ENCODE peak calls at places on chromosomes 13 and 19, in four cellular contexts. T is endothelial cell, M is M059J, H is GM20000. R is an unnamed sample.

GRCh38 chr13:46310066-46310465 is 77.0 kb downstream of the RUBCNL start:
- DNase-seq in M (no peak), H (no peak), T (no peak), R (no peak)

GRCh38 chr19:17205237-17206140 is 9.7 kb upstream of the USE1 start:
- DNase-seq in H (no peak), T (peak; percentile 66), M (peak; percentile 52), R (peak; percentile 83)

GRCh38 chr13:35255241-35255640 is 221.2 kb downstream of the MAB21L1 start:
- DNase-seq in H (no peak), T (no peak), M (no peak), R (no peak)

GRCh38 chr19:46824887-46825730 is 25.5 kb downstream of the AP2S1 start:
- DNase-seq in T (no peak), M (peak; percentile 41), H (peak; percentile 60), R (peak; percentile 44)

GRCh38 chr19:51735759-51736449 is 12.1 kb upstream of the HAS1 start:
- DNase-seq in H (no peak), M (peak; percentile 91), T (no peak), R (peak; percentile 97)

GRCh38 chr13:60798503-60798902 is 401.5 kb downstream of the TDRD3 start:
- DNase-seq in M (no peak), H (no peak), T (no peak), R (no peak)

GRCh38 chr13:102295316-102296048 is 106.4 kb downstream of the FGF14 start:
- DNase-seq in H (no peak), M (no peak), T (no peak), R (peak; percentile 73)

GRCh38 chr13:43473437-43473836 is 313.3 kb downstream of the ENOX1 start:
- DNase-seq in H (no peak), T (no peak), M (no peak), R (no peak)

GRCh38 chr19:3034845-3035541 is 5.9 kb upstream of the TLE2 start:
- DNase-seq in H (no peak), M (peak; percentile 66), T (no peak), R (peak; percentile 53)

GRCh38 chr13:103731959-103732358 is 665.7 kb upstream of the SLC10A2 start:
- DNase-seq in M (peak; percentile 21), T (no peak), H (no peak), R (no peak)

GRCh38 chr19:12139885-12140544 is at the start of gene ZNF20:
- DNase-seq in T (peak; percentile 95), M (peak; percentile 93), H (peak; percentile 97), R (peak; percentile 96)

GRCh38 chr13:60396783-60397692 is at the start of gene TDRD3:
- DNase-seq in T (peak; percentile 82), M (peak; percentile 80), H (peak; percentile 90), R (peak; percentile 91)

GRCh38 chr13:31987535-31988170 is 43.9 kb upstream of the FRY start:
- DNase-seq in H (peak; percentile 24), T (no peak), M (no peak), R (peak; percentile 5)

GRCh38 chr19:44202470-44202869 is 9.9 kb upstream of the ZNF227 start:
- DNase-seq in M (peak; percentile 57), H (no peak), T (no peak), R (peak; percentile 55)

GRCh38 chr19:51020988-51021651 is 1.6 kb upstream of the KLK10 start:
- DNase-seq in M (peak; percentile 57), T (peak; percentile 33), H (peak; percentile 65), R (peak; percentile 75)

GRCh38 chr19:17079710-17080440 is 4.3 kb downstream of the MYO9B start:
- DNase-seq in T (no peak), M (peak; percentile 99), H (peak; percentile 79), R (peak; percentile 98)

GRCh38 chr19:45191324-45191845 is 12.8 kb downstream of the BLOC1S3 start:
- DNase-seq in T (no peak), H (no peak), M (no peak), R (no peak)

GRCh38 chr19:42129399-42130253 is 2.6 kb downstream of the POU2F2 start:
- DNase-seq in M (no peak), T (no peak), H (peak; percentile 84), R (peak; percentile 38)

GRCh38 chr13:51221674-51222509 is at the start of gene FAM124A:
- DNase-seq in H (peak; percentile 77), T (peak; percentile 71), M (peak; percentile 38), R (peak; percentile 21)

GRCh38 chr19:39686739-39687138 is 17.5 kb upstream of the LGALS14 start:
- DNase-seq in T (no peak), M (no peak), H (no peak), R (no peak)

GRCh38 chr13:100594731-100595130 is 6.1 kb upstream of the GGACT start:
- DNase-seq in M (no peak), T (peak; percentile 52), H (no peak), R (no peak)

GRCh38 chr13:39538826-39539555 is 64.0 kb downstream of the LHFPL6 start:
- DNase-seq in M (peak; percentile 71), H (no peak), T (no peak), R (peak; percentile 26)

GRCh38 chr19:33640773-33641172 is 19.0 kb downstream of the CHST8 start:
- DNase-seq in H (no peak), M (no peak), T (no peak), R (no peak)

GRCh38 chr13:53250272-53250875 is 221.8 kb downstream of the OLFM4 start:
- DNase-seq in M (peak; percentile 60), T (peak; percentile 37), H (peak; percentile 33), R (peak; percentile 85)

GRCh38 chr19:38524994-38525634 is 91.6 kb downstream of the RYR1 start:
- DNase-seq in T (no peak), M (no peak), H (no peak), R (no peak)

GRCh38 chr19:13116282-13117175 is at the start of gene TRMT1:
- DNase-seq in M (peak; percentile 96), T (peak; percentile 86), H (peak; percentile 93), R (peak; percentile 94)

GRCh38 chr19:42005504-42005903 is 11.5 kb upstream of the ATP1A3 start:
- DNase-seq in H (no peak), T (no peak), M (no peak), R (no peak)

GRCh38 chr13:47426126-47426849 is 529.4 kb upstream of the HTR2A start:
- DNase-seq in T (no peak), H (no peak), M (peak; percentile 73), R (peak; percentile 92)

GRCh38 chr13:94298346-94298745 is 181.1 kb downstream of the DCT start:
- DNase-seq in H (no peak), M (no peak), T (no peak), R (no peak)

GRCh38 chr19:2041686-2042484 is 9.2 kb downstream of the MKNK2 start:
- DNase-seq in T (peak; percentile 99), M (no peak), H (peak; percentile 100), R (peak; percentile 96)

GRCh38 chr13:26052136-26052736 is 420 bp upstream of the SHISA2 start:
- DNase-seq in M (no peak), T (no peak), H (no peak), R (no peak)

GRCh38 chr19:45215391-45216191 is 29.6 kb downstream of the EXOC3L2 start:
- DNase-seq in M (peak; percentile 57), H (no peak), T (peak; percentile 60), R (no peak)

GRCh38 chr19:5652261-5652660 is 28.1 kb downstream of the MICOS13 start:
- DNase-seq in H (no peak), M (no peak), T (no peak), R (no peak)

GRCh38 chr19:49155005-49155826 is at the start of gene HRC:
- DNase-seq in T (no peak), M (no peak), H (no peak), R (no peak)

R was measured in choroid plexus epithelial cell.